ENCODE peak calls at places on chromosomes 7 and 10, in nine cellular contexts. V is foreskin fibroblast; T is stimulated activated CD4-positive, alpha-beta T cell treated with anti-CD3 and anti-CD28 coated beads, Interleukin-1b, Interleukin-23, amount 100 ng/mL, for 4 hours; M is activated CD8-positive, alpha-beta memory T cell treated with anti-CD3 and anti-CD28 coated beads for 4 hours; D is activated T-helper 1 cell treated with Interleukin-2 at 50 U/mL for 16 hours; F is AG04450; Z is amniotic epithelial cell; X is HEK293T; U is WTC11. A is an unnamed sample.

GRCh38 chr7:135884495-135885237 is 92.5 kb downstream of the MTPN start:
- DNase-seq in F (no peak), D (no peak), M (no peak), V (no peak), U (no peak), T (no peak), X (no peak), Z (no peak), A (no peak)

GRCh38 chr10:2986341-2986933 is 80.9 kb upstream of the PFKP start:
- DNase-seq in F (no peak), T (no peak), Z (no peak), D (no peak), M (no peak), U (no peak), X (no peak), V (no peak), A (no peak)

GRCh38 chr10:76459016-76459415 is 1027.6 kb downstream of the LRMDA start:
- DNase-seq in U (no peak), X (no peak), V (no peak), F (no peak), T (no peak), Z (no peak), M (no peak), D (no peak), A (no peak)

GRCh38 chr10:30812018-30812851 is 182.7 kb upstream of the LYZL2 start:
- DNase-seq in T (no peak), D (no peak), V (peak; percentile 83), U (no peak), M (no peak), F (peak; percentile 80), Z (peak; percentile 98), X (no peak), A (no peak)

GRCh38 chr7:69349291-69349690 is 249.0 kb upstream of the AUTS2 start:
- DNase-seq in Z (no peak), V (no peak), F (no peak), M (no peak), D (no peak), T (no peak), X (no peak), U (no peak), A (no peak)

GRCh38 chr7:25405736-25406135 is 177.4 kb upstream of the NPVF start:
- DNase-seq in U (no peak), X (peak; percentile 19), F (no peak), D (no peak), T (no peak), Z (no peak), V (no peak), M (no peak), A (no peak)

GRCh38 chr10:28179490-28180099 is 123.3 kb downstream of the MPP7 start:
- DNase-seq in Z (peak; percentile 56), X (peak; percentile 30), T (no peak), U (no peak), D (no peak), F (peak; percentile 41), V (peak; percentile 18), M (no peak), A (no peak)

GRCh38 chr10:71232089-71232998 is 20.0 kb downstream of the UNC5B start:
- DNase-seq in X (no peak), F (no peak), V (peak; percentile 62), M (no peak), D (no peak), T (no peak), Z (peak; percentile 61), U (no peak), A (no peak)

GRCh38 chr7:122717356-122718089 is 14.8 kb upstream of the RNF148 start:
- DNase-seq in Z (no peak), U (no peak), V (no peak), F (no peak), M (no peak), X (no peak), D (no peak), T (no peak), A (no peak)

GRCh38 chr10:99532687-99533495 is at the start of gene NKX2-3:
- DNase-seq in M (no peak), T (peak; percentile 37), X (peak; percentile 93), V (no peak), Z (peak; percentile 93), F (no peak), U (peak; percentile 92), D (no peak), A (no peak)

GRCh38 chr7:20172736-20173334 is 44.3 kb downstream of the MACC1 start:
- DNase-seq in Z (peak; percentile 62), T (no peak), M (no peak), D (no peak), X (peak; percentile 70), F (no peak), U (peak; percentile 84), V (peak; percentile 12), A (no peak)

GRCh38 chr10:46020344-46020656 is 10.1 kb downstream of the NCOA4 start:
- DNase-seq in T (no peak), U (no peak), Z (no peak), M (no peak), V (no peak), X (no peak), D (no peak), F (no peak), A (no peak)

GRCh38 chr7:113652501-113652900 is 266.3 kb downstream of the PPP1R3A start:
- DNase-seq in M (no peak), Z (peak; percentile 70), X (no peak), D (no peak), V (no peak), U (no peak), T (no peak), F (no peak), A (no peak)

GRCh38 chr10:100791254-100792058 is 46.1 kb downstream of the PAX2 start:
- DNase-seq in F (no peak), U (no peak), M (no peak), T (no peak), V (no peak), X (no peak), D (no peak), Z (no peak), A (no peak)

GRCh38 chr10:62978417-62978955 is 154.6 kb upstream of the NRBF2 start:
- DNase-seq in T (no peak), D (no peak), M (no peak), Z (no peak), V (no peak), U (no peak), X (no peak), F (no peak), A (no peak)

GRCh38 chr10:34262965-34263364 is 552.1 kb downstream of the PARD3 start:
- DNase-seq in Z (peak; percentile 25), X (no peak), T (no peak), D (no peak), M (no peak), F (no peak), U (no peak), V (no peak), A (no peak)

GRCh38 chr10:28991738-28992270 is 297.1 kb upstream of the LYZL1 start:
- DNase-seq in D (no peak), V (no peak), M (no peak), X (peak; percentile 53), U (peak; percentile 79), F (no peak), Z (peak; percentile 84), T (peak; percentile 25), A (no peak)

GRCh38 chr7:93747019-93747418 is 143.5 kb downstream of the TFPI2 start:
- DNase-seq in Z (no peak), M (no peak), T (no peak), X (no peak), U (no peak), V (no peak), D (no peak), F (no peak), A (no peak)

GRCh38 chr7:98281757-98282652 is 519 bp downstream of the BRI3 start:
- DNase-seq in M (peak; percentile 8), U (no peak), D (no peak), V (no peak), F (no peak), X (no peak), Z (no peak), T (peak; percentile 11), A (no peak)

GRCh38 chr10:110628161-110628560 is 16.0 kb upstream of the RBM20 start:
- DNase-seq in D (no peak), X (no peak), F (no peak), V (no peak), Z (no peak), T (no peak), M (no peak), U (no peak), A (no peak)

GRCh38 chr7:28163955-28164354 is 16.6 kb downstream of the JAZF1 start:
- DNase-seq in M (no peak), U (no peak), T (no peak), F (peak; percentile 86), Z (peak; percentile 82), V (no peak), D (no peak), X (no peak), A (no peak)

GRCh38 chr10:131556061-131556896 is 244.8 kb upstream of the TCERG1L start:
- DNase-seq in X (no peak), F (no peak), V (no peak), M (no peak), T (no peak), U (no peak), D (no peak), Z (no peak), A (no peak)

GRCh38 chr10:124657806-124658205 is 86.4 kb downstream of the FAM53B start:
- DNase-seq in F (no peak), D (no peak), U (no peak), X (no peak), M (no peak), V (no peak), Z (peak; percentile 82), T (no peak), A (no peak)

GRCh38 chr10:122165914-122166313 is 105.2 kb upstream of the BTBD16 start:
- DNase-seq in U (no peak), F (no peak), D (no peak), X (no peak), V (no peak), T (no peak), M (no peak), Z (no peak), A (no peak)

GRCh38 chr7:64313740-64314491 is at the start of gene ZNF736:
- DNase-seq in F (peak; percentile 78), T (peak; percentile 70), D (peak; percentile 74), U (no peak), Z (peak; percentile 90), V (peak; percentile 91), M (peak; percentile 69), X (peak; percentile 83), A (peak; percentile 76)

GRCh38 chr10:67790534-67791408 is 47.2 kb downstream of the DNAJC12 start:
- DNase-seq in T (no peak), U (no peak), M (no peak), V (no peak), F (no peak), Z (peak; percentile 63), D (no peak), X (no peak), A (no peak)

GRCh38 chr10:84339025-84339424 is 10.6 kb downstream of the CCSER2 start:
- DNase-seq in Z (no peak), T (no peak), U (no peak), V (no peak), D (no peak), F (no peak), M (no peak), X (no peak), A (no peak)

GRCh38 chr10:25698638-25699037 is 235.4 kb upstream of the MYO3A start:
- DNase-seq in U (no peak), F (no peak), X (no peak), Z (no peak), D (no peak), M (no peak), T (no peak), V (no peak), A (no peak)

GRCh38 chr7:13411641-13412040 is 577.8 kb downstream of the ETV1 start:
- DNase-seq in F (no peak), V (no peak), M (no peak), D (no peak), U (no peak), X (no peak), T (no peak), Z (no peak), A (no peak)

GRCh38 chr10:101273330-101273729 is 44.1 kb upstream of the LBX1 start:
- DNase-seq in F (no peak), X (no peak), T (no peak), D (no peak), V (no peak), M (no peak), Z (no peak), U (no peak), A (no peak)

GRCh38 chr7:2403718-2404648 is 572 bp downstream of the CHST12 start:
- DNase-seq in Z (no peak), D (no peak), V (peak; percentile 28), F (no peak), U (peak; percentile 58), M (no peak), X (peak; percentile 52), T (no peak), A (no peak)